ENCODE peak calls at places on chromosomes 16 and 17, in ten cellular contexts. E, T, R, U, V, A, W, L, B and M are unnamed samples.
A peak's percentile ranks its signal among the peaks of the same experiment; 100 is the strongest.

GRCh38 chr17:77736207-77736600 is 222.3 kb upstream of the TNRC6C start:
- DNase-seq in E (no peak), T (no peak), R (peak; percentile 78), U (no peak), V (no peak), A (no peak), W (no peak), L (peak; percentile 42), B (peak; percentile 26), M (no peak)

GRCh38 chr16:87465306-87465705 is 27.5 kb downstream of the ZCCHC14 start:
- DNase-seq in E (peak; percentile 52), T (peak; percentile 63), R (no peak), U (peak; percentile 25), V (no peak), A (peak; percentile 90), W (peak; percentile 70), L (no peak), B (peak; percentile 71), M (peak; percentile 90)

GRCh38 chr17:66276328-66276937 is 26.0 kb upstream of the PRKCA start:
- DNase-seq in E (no peak), T (no peak), R (no peak), U (no peak), V (no peak), A (no peak), W (no peak), L (no peak), B (no peak), M (no peak)

GRCh38 chr16:15770512-15770911 is 86.3 kb downstream of the MYH11 start:
- DNase-seq in E (no peak), T (no peak), R (no peak), U (no peak), V (no peak), A (no peak), W (no peak), L (no peak), B (no peak), M (no peak)

GRCh38 chr17:77127735-77128361 is 12.9 kb upstream of the SEC14L1 start:
- DNase-seq in E (no peak), T (peak; percentile 76), R (no peak), U (no peak), V (peak; percentile 84), A (peak; percentile 84), W (peak; percentile 76), L (no peak), B (peak; percentile 81), M (peak; percentile 89)

GRCh38 chr17:4796550-4796915 is 569 bp downstream of the PSMB6 start:
- DNase-seq in E (peak; percentile 75), T (no peak), R (peak; percentile 84), U (peak; percentile 41), V (peak; percentile 57), A (no peak), W (peak; percentile 27), L (peak; percentile 52), B (no peak), M (no peak)

GRCh38 chr17:76867578-76868175 is 527 bp upstream of the MGAT5B start:
- DNase-seq in E (peak; percentile 64), T (no peak), R (peak; percentile 82), U (no peak), V (no peak), A (no peak), W (no peak), L (no peak), B (no peak), M (no peak)

GRCh38 chr17:79917902-79918484 is 78.8 kb upstream of the CBX4 start:
- DNase-seq in E (no peak), T (no peak), R (peak; percentile 48), U (no peak), V (no peak), A (peak; percentile 30), W (no peak), L (no peak), B (no peak), M (no peak)

DNA sequence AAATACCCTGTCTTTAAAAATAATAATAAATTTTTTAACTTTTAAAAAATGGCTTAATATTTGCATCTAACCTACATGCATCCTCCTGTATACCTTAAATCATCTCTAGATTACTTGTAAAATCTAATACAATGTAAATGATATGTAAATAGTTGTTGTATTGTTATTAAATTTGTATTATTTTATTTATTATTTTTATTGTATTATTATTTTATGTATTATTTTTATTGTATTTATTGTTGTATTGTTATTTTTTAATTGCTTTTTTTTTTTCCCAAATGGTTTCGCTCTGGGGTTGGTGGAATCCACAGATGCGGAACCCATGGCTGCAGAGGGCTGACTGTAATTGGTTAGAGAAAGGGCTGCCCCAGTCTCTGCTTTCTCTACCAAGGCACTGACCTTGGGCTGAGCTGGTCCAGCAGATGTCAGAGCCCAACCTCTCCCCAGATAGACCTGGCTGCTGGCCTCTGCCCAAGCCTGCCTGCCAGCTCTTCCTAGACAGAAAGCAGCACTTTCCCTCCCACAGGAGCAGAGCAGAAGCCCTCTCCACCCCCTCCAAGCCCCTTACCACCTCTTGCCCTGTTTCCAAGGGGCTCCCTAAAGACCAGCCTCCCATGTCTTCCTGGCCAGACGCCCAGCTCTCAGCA is 183.8 kb downstream of the GSG1L start:
- DNase-seq in E (peak; percentile 75), T (peak; percentile 45), R (no peak), U (no peak), V (no peak), A (no peak), W (no peak), L (peak; percentile 6), B (peak; percentile 29), M (no peak)
- H3K27me3 ChIP-seq in E (no peaks in the 10 kb centered on the region), T (no peaks in the 10 kb centered on the region), R (no peaks in the 10 kb centered on the region), U (no peaks in the 10 kb centered on the region), V (no peaks in the 10 kb centered on the region), A (no peaks in the 10 kb centered on the region), W (no peaks in the 10 kb centered on the region), L (no peaks in the 10 kb centered on the region), B (peaks cover 6% of the 10 kb centered on the region), M (no peaks in the 10 kb centered on the region)

GRCh38 chr16:55330726-55331647 is 7.0 kb downstream of the IRX6 start:
- DNase-seq in E (no peak), T (peak; percentile 17), R (peak; percentile 64), U (no peak), V (no peak), A (no peak), W (no peak), L (peak; percentile 24), B (no peak), M (no peak)

GRCh38 chr16:55326261-55326802 is 2.3 kb downstream of the IRX6 start:
- DNase-seq in E (no peak), T (no peak), R (peak; percentile 33), U (no peak), V (no peak), A (no peak), W (no peak), L (no peak), B (no peak), M (no peak)

GRCh38 chr16:55329791-55330190 is 5.8 kb downstream of the IRX6 start:
- DNase-seq in E (no peak), T (no peak), R (no peak), U (no peak), V (no peak), A (no peak), W (no peak), L (no peak), B (no peak), M (no peak)

GRCh38 chr16:55331648-55332185 is 7.7 kb downstream of the IRX6 start:
- DNase-seq in E (no peak), T (no peak), R (peak; percentile 41), U (no peak), V (no peak), A (no peak), W (no peak), L (no peak), B (no peak), M (no peak)

DNA sequence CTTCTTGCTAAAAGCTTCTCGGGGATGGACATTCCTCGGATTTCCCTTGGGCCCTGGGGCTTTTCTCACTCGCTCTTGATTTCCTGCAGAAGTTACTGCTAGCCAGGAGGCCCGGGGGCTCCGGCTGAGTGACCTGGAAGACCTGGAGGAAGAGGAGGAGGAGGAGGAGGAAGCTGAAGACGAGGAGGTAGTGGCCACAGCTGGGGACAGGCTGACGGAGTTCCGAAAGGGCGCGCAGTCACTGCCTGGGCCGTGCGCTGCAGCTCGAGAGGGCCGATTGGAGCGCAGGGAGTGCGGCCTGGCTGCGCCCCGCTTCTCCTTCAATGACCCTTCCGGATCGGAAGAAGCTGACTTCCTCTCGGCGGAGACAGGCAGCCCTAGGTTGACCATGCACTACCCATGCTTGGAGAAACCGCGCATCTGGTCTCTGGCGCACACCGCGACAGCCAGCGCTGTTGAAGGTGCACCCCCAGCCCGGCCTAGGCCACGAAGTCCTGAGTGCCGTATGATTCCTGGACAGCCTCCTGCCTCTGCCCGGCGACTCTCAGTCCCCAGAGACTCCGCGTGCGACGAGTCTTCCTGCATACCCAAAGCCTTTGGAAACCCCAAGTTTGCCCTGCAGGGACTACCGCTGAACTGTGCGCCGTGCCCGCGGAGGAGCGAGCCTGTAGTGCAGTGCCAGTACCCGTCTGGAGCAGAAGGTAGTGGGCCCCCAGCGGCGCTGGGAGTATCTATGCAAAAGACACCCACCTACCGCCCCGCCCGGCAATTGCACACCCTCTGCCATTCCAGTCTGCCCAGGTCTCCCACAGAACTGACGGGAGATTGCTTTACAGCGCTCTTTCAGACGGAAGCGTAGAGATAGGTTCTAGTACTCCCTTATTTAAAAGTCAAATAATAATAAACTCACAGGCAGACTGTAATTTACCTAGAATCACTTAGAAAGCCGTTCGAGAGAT is 4.9 kb downstream of the IRX6 start:
- DNase-seq in E (no peak), T (no peak), R (peak; percentile 56), U (no peak), V (no peak), A (no peak), W (no peak), L (peak; percentile 22), B (no peak), M (no peak)
- H3K27me3 ChIP-seq in E (no peaks in the 10 kb centered on the region), T (peaks cover 93% of the 10 kb centered on the region), R (peaks cover 96% of the 10 kb centered on the region), U (peaks cover 91% of the 10 kb centered on the region), V (peaks cover 77% of the 10 kb centered on the region), A (peaks cover 85% of the 10 kb centered on the region), W (peaks cover 91% of the 10 kb centered on the region), L (peaks cover 100% of the 10 kb centered on the region), B (peaks cover 100% of the 10 kb centered on the region), M (peaks cover 98% of the 10 kb centered on the region)

GRCh38 chr17:35797918-35798317 is 2.5 kb upstream of the MMP28 start:
- DNase-seq in E (no peak), T (no peak), R (no peak), U (no peak), V (no peak), A (no peak), W (no peak), L (no peak), B (no peak), M (no peak)

GRCh38 chr17:35797370-35797769 is 1.9 kb upstream of the MMP28 start:
- DNase-seq in E (no peak), T (no peak), R (no peak), U (no peak), V (no peak), A (no peak), W (no peak), L (no peak), B (no peak), M (no peak)

GRCh38 chr17:35795007-35795870 is at the start of gene MMP28:
- DNase-seq in E (peak; percentile 86), T (peak; percentile 57), R (peak; percentile 91), U (no peak), V (peak; percentile 69), A (peak; percentile 75), W (peak; percentile 84), L (peak; percentile 58), B (peak; percentile 49), M (peak; percentile 64)

GRCh38 chr17:35796942-35797341 is 1.5 kb upstream of the MMP28 start:
- DNase-seq in E (no peak), T (no peak), R (no peak), U (no peak), V (no peak), A (no peak), W (no peak), L (no peak), B (no peak), M (no peak)

DNA sequence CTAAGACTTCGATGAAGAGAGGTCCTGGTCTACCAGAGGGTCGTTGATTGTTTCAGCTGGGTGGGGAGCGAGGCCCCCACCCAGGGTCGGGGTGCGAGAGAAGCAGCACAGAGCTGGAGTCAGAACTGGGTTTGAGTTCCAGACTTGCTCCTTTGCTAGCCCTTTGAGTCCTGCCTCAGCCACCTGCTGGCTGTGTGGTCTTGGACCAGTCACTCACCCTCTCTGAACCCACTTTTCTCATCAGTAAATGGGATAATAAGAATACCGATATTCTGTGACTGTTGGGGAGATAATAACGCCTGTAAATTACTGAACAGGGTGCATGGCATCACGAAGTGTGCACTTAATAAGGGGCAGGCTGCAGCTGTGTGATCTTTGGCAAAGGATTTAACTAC is 427 bp upstream of the MMP28 start:
- DNase-seq in E (no peak), T (no peak), R (no peak), U (no peak), V (no peak), A (no peak), W (no peak), L (no peak), B (no peak), M (no peak)
- H3K27me3 ChIP-seq in E (peaks cover 47% of the 10 kb centered on the region), T (peaks cover 64% of the 10 kb centered on the region), R (peaks cover 60% of the 10 kb centered on the region), U (peaks cover 13% of the 10 kb centered on the region), V (peaks cover 37% of the 10 kb centered on the region), A (peaks cover 18% of the 10 kb centered on the region), W (no peaks in the 10 kb centered on the region), L (peaks cover 97% of the 10 kb centered on the region), B (peaks cover 47% of the 10 kb centered on the region), M (peaks cover 55% of the 10 kb centered on the region)

GRCh38 chr17:56777859-56778258 is 55.9 kb downstream of the C17orf67 start:
- DNase-seq in E (no peak), T (no peak), R (no peak), U (no peak), V (no peak), A (no peak), W (no peak), L (no peak), B (no peak), M (no peak)
- H3K27me3 ChIP-seq in E (no peaks in the 10 kb centered on the region), T (peaks cover 42% of the 10 kb centered on the region), R (peaks cover 17% of the 10 kb centered on the region), U (peaks cover 2% of the 10 kb centered on the region), V (peaks cover 23% of the 10 kb centered on the region), A (peaks cover 20% of the 10 kb centered on the region), W (peaks cover 55% of the 10 kb centered on the region), L (no peaks in the 10 kb centered on the region), B (peaks cover 54% of the 10 kb centered on the region), M (peaks cover 53% of the 10 kb centered on the region)